ENCODE peak calls at places on chromosome 17, in seven cellular contexts. One of them, this sample, is unnamed.

GRCh38 chr17:17626151-17626805 is 34.8 kb upstream of the PEMT start:
- DNase-seq in AG09319: no peak
- DNase-seq in NB4: no peak
- DNase-seq in fibroblast of the aortic adventitia: no peak
- DNase-seq in AG04449: no peak
- DNase-seq in IMR-90: no peak
- DNase-seq in mesothelial cell of epicardium: no peak
- DNase-seq in this sample: no peak

GRCh38 chr17:1413281-1413791 is 13.3 kb upstream of the YWHAE start:
- DNase-seq in AG04449: no peak
- DNase-seq in mesothelial cell of epicardium: no peak
- DNase-seq in NB4: peak
- DNase-seq in AG09319: peak
- DNase-seq in fibroblast of the aortic adventitia: peak
- DNase-seq in IMR-90: peak
- DNase-seq in this sample: peak

GRCh38 chr17:73396429-73397277 is 84.9 kb upstream of the CDC42EP4 start:
- DNase-seq in mesothelial cell of epicardium: no peak
- DNase-seq in AG04449: no peak
- DNase-seq in fibroblast of the aortic adventitia: no peak
- DNase-seq in NB4: no peak
- DNase-seq in AG09319: no peak
- DNase-seq in IMR-90: peak
- DNase-seq in this sample: peak

GRCh38 chr17:71613996-71614395 is 506.8 kb upstream of the SOX9 start:
- DNase-seq in AG09319: no peak
- DNase-seq in NB4: no peak
- DNase-seq in IMR-90: no peak
- DNase-seq in AG04449: no peak
- DNase-seq in mesothelial cell of epicardium: no peak
- DNase-seq in fibroblast of the aortic adventitia: no peak
- DNase-seq in this sample: no peak

GRCh38 chr17:76921340-76922036 is 53.3 kb downstream of the MGAT5B start:
- DNase-seq in fibroblast of the aortic adventitia: no peak
- DNase-seq in mesothelial cell of epicardium: no peak
- DNase-seq in IMR-90: no peak
- DNase-seq in AG09319: no peak
- DNase-seq in NB4: no peak
- DNase-seq in AG04449: no peak
- DNase-seq in this sample: no peak

GRCh38 chr17:78034429-78035091 is 76.1 kb downstream of the TNRC6C start:
- DNase-seq in AG09319: no peak
- DNase-seq in fibroblast of the aortic adventitia: peak
- DNase-seq in IMR-90: peak
- DNase-seq in NB4: no peak
- DNase-seq in AG04449: no peak
- DNase-seq in mesothelial cell of epicardium: no peak
- DNase-seq in this sample: no peak

GRCh38 chr17:6473128-6473767 is 29.0 kb downstream of the PIMREG start:
- DNase-seq in AG09319: peak
- DNase-seq in mesothelial cell of epicardium: peak
- DNase-seq in IMR-90: peak
- DNase-seq in NB4: peak
- DNase-seq in fibroblast of the aortic adventitia: peak
- DNase-seq in AG04449: no peak
- DNase-seq in this sample: peak

GRCh38 chr17:82105882-82106696 is 8.1 kb upstream of the FASN start:
- DNase-seq in NB4: peak
- DNase-seq in IMR-90: peak
- DNase-seq in fibroblast of the aortic adventitia: no peak
- DNase-seq in mesothelial cell of epicardium: no peak
- DNase-seq in AG09319: no peak
- DNase-seq in AG04449: no peak
- DNase-seq in this sample: peak

GRCh38 chr17:28644782-28645575 is at the start of gene BLTP2:
- DNase-seq in IMR-90: peak
- DNase-seq in AG04449: peak
- DNase-seq in mesothelial cell of epicardium: peak
- DNase-seq in AG09319: peak
- DNase-seq in fibroblast of the aortic adventitia: peak
- DNase-seq in NB4: peak
- DNase-seq in this sample: peak

GRCh38 chr17:67525239-67526135 is 148.4 kb downstream of the PITPNC1 start:
- DNase-seq in mesothelial cell of epicardium: no peak
- DNase-seq in fibroblast of the aortic adventitia: no peak
- DNase-seq in IMR-90: no peak
- DNase-seq in NB4: no peak
- DNase-seq in AG04449: no peak
- DNase-seq in AG09319: no peak
- DNase-seq in this sample: no peak

GRCh38 chr17:19569785-19570496 is 36.3 kb downstream of the SLC47A1 start:
- DNase-seq in AG04449: no peak
- DNase-seq in fibroblast of the aortic adventitia: no peak
- DNase-seq in AG09319: no peak
- DNase-seq in mesothelial cell of epicardium: no peak
- DNase-seq in NB4: peak
- DNase-seq in IMR-90: no peak
- DNase-seq in this sample: no peak

GRCh38 chr17:13362341-13363122 is 239.2 kb downstream of the HS3ST3A1 start:
- DNase-seq in mesothelial cell of epicardium: no peak
- DNase-seq in AG04449: no peak
- DNase-seq in AG09319: no peak
- DNase-seq in NB4: no peak
- DNase-seq in fibroblast of the aortic adventitia: peak
- DNase-seq in IMR-90: peak
- DNase-seq in this sample: peak

GRCh38 chr17:59328534-59329095 is 2.8 kb upstream of the YPEL2 start:
- DNase-seq in IMR-90: no peak
- DNase-seq in fibroblast of the aortic adventitia: no peak
- DNase-seq in mesothelial cell of epicardium: no peak
- DNase-seq in AG04449: no peak
- DNase-seq in NB4: no peak
- DNase-seq in AG09319: no peak
- DNase-seq in this sample: no peak

GRCh38 chr17:1643293-1643998 is 2.1 kb downstream of the SCARF1 start:
- DNase-seq in IMR-90: no peak
- DNase-seq in AG09319: no peak
- DNase-seq in fibroblast of the aortic adventitia: no peak
- DNase-seq in AG04449: no peak
- DNase-seq in NB4: peak
- DNase-seq in mesothelial cell of epicardium: peak
- DNase-seq in this sample: no peak

GRCh38 chr17:1137465-1137894 is 42.3 kb downstream of the ABR start:
- DNase-seq in AG04449: no peak
- DNase-seq in mesothelial cell of epicardium: no peak
- DNase-seq in AG09319: no peak
- DNase-seq in NB4: no peak
- DNase-seq in IMR-90: no peak
- DNase-seq in fibroblast of the aortic adventitia: no peak
- DNase-seq in this sample: peak

GRCh38 chr17:80604007-80604728 is 59.5 kb downstream of the RPTOR start:
- DNase-seq in AG09319: no peak
- DNase-seq in fibroblast of the aortic adventitia: no peak
- DNase-seq in mesothelial cell of epicardium: no peak
- DNase-seq in AG04449: no peak
- DNase-seq in NB4: peak
- DNase-seq in IMR-90: no peak
- DNase-seq in this sample: no peak

DNA sequence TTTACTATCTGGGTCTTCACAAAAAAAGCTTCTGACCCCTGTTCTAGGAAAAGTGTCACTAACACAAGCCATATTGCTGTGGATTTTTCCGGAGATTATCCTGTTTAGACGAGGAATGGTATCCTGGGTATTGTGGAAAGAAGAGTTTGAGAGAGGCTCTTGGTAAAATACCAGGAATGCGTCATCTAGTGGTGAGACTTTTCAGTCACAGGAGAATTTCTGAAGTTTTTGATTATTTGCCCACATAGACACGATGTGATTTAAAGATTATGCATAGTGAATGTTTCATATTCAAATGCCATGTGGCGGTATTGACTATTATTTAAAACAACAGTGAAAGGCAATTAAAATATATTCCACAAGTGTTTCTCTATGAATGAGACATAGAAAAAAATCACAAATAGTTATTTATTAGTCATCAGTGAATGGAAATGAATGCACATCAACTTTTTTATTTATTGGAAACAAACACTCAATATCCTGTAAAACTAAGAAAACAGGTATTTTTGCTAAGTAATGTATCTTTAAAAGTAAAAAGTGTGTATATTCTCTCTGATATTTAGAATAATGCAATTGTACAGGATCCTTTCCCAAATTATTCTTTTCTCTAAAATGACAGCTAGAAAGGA is 7.8 kb downstream of the KRT28 start:
- DNase-seq in fibroblast of the aortic adventitia: peak
- DNase-seq in mesothelial cell of epicardium: no peak
- DNase-seq in AG04449: no peak
- DNase-seq in IMR-90: peak
- DNase-seq in AG09319: no peak
- DNase-seq in NB4: peak
- DNase-seq in this sample: peak
- TF ChIP-seq CTCF in fibroblast of the aortic adventitia: peak
- TF ChIP-seq CTCF in mesothelial cell of epicardium: peak
- TF ChIP-seq CTCF in AG04449: peak
- TF ChIP-seq CTCF in IMR-90: peak
- TF ChIP-seq CTCF in AG09319: peak
- TF ChIP-seq CTCF in NB4: peak
- TF ChIP-seq CTCF in this sample: peak

DNA sequence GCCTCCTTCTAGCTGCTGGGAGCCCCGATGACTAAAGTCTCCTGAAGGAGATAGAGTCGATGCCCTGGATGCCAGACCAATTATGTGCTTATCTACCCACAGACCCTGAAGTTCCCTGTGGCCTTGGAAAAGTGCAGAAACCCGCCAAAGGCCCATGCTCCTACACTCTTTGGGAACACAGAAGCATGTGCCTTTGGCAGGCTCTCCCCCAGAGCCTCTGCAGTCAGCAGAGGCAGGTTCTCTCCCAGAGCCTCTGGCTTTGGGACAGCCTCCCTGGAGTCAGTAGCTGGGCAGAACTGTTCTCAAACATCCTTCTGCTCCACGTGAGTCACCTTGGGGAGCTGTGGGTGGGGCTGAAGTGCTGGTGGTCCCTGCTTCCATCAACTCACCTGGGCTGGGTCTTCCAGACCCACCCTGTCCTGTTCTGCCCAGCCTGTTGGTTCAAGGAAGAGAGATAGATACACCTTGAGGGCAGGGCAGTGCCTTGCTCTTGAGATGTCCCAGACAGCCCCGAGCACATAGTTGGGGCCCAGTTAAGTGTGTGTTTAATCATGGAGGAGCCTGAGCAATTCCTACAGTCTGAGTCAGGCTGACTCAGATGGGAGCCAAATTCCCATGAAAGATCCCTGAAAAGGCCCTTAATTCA is 3.2 kb upstream of the CDK5RAP3 start:
- DNase-seq in AG09319: no peak
- DNase-seq in NB4: no peak
- DNase-seq in AG04449: peak
- DNase-seq in mesothelial cell of epicardium: no peak
- DNase-seq in fibroblast of the aortic adventitia: peak
- DNase-seq in IMR-90: peak
- DNase-seq in this sample: peak
- TF ChIP-seq CTCF in AG09319: no peak
- TF ChIP-seq CTCF in NB4: no peak
- TF ChIP-seq CTCF in AG04449: no peak
- TF ChIP-seq CTCF in mesothelial cell of epicardium: no peak
- TF ChIP-seq CTCF in fibroblast of the aortic adventitia: no peak
- TF ChIP-seq CTCF in IMR-90: no peak
- TF ChIP-seq CTCF in this sample: no peak

GRCh38 chr17:57379237-57380054 is 123.1 kb downstream of the MSI2 start:
- DNase-seq in AG09319: no peak
- DNase-seq in fibroblast of the aortic adventitia: peak
- DNase-seq in mesothelial cell of epicardium: no peak
- DNase-seq in AG04449: no peak
- DNase-seq in NB4: peak
- DNase-seq in IMR-90: peak
- DNase-seq in this sample: peak
- TF ChIP-seq CTCF in AG09319: no peak
- TF ChIP-seq CTCF in fibroblast of the aortic adventitia: no peak
- TF ChIP-seq CTCF in mesothelial cell of epicardium: no peak
- TF ChIP-seq CTCF in AG04449: no peak
- TF ChIP-seq CTCF in NB4: no peak
- TF ChIP-seq CTCF in IMR-90: no peak
- TF ChIP-seq CTCF in this sample: no peak

GRCh38 chr17:62674363-62674739 is 46.9 kb downstream of the MRC2 start:
- DNase-seq in NB4: no peak
- DNase-seq in IMR-90: no peak
- DNase-seq in AG04449: no peak
- DNase-seq in fibroblast of the aortic adventitia: no peak
- DNase-seq in AG09319: no peak
- DNase-seq in mesothelial cell of epicardium: no peak
- DNase-seq in this sample: no peak
- TF ChIP-seq CTCF in NB4: no peak
- TF ChIP-seq CTCF in IMR-90: no peak
- TF ChIP-seq CTCF in AG04449: no peak
- TF ChIP-seq CTCF in fibroblast of the aortic adventitia: no peak
- TF ChIP-seq CTCF in AG09319: no peak
- TF ChIP-seq CTCF in mesothelial cell of epicardium: no peak
- TF ChIP-seq CTCF in this sample: no peak

This sample was measured in fibroblast of lung.